ENCODE peak calls at places on chromosomes 7 and 10, in seven cellular contexts. X, N, T, W, F, C and R are unnamed samples.

GRCh38 chr10:1736180-1736971 is 949 bp downstream of the ADARB2 start:
- DNase-seq in W (no peak), T (no peak), X (no peak), N (no peak), F (peak; percentile 27), C (no peak), R (no peak)

GRCh38 chr7:19939746-19940145 is 166.3 kb upstream of the TMEM196 start:
- DNase-seq in W (peak; percentile 94), T (no peak), X (no peak), F (no peak), C (no peak), N (peak; percentile 80), R (no peak)

GRCh38 chr10:100245484-100246220 is 16.3 kb upstream of the CHUK start:
- DNase-seq in T (no peak), C (no peak), N (no peak), X (no peak), F (no peak), W (no peak), R (no peak)

GRCh38 chr7:130362251-130362650 is 17.6 kb downstream of the CPA5 start:
- DNase-seq in W (no peak), F (no peak), C (no peak), X (no peak), N (no peak), T (no peak), R (no peak)

GRCh38 chr10:73873843-73874215 is 526 bp downstream of the CAMK2G start:
- DNase-seq in T (no peak), C (no peak), X (no peak), F (no peak), N (no peak), W (no peak), R (no peak)

GRCh38 chr7:5574770-5575269 is 151.2 kb upstream of the TNRC18 start:
- DNase-seq in N (no peak), C (no peak), W (no peak), X (no peak), T (peak; percentile 74), F (peak; percentile 52), R (no peak)

GRCh38 chr10:15775513-15775912 is 55.8 kb upstream of the ITGA8 start:
- DNase-seq in W (peak; percentile 90), C (no peak), T (no peak), N (peak; percentile 80), X (no peak), F (no peak), R (no peak)

GRCh38 chr7:76333388-76334101 is 25.2 kb downstream of the YWHAG start:
- DNase-seq in N (no peak), W (no peak), C (no peak), X (no peak), F (peak; percentile 15), T (no peak), R (no peak)

GRCh38 chr7:116918744-116919143 is 34.6 kb upstream of the ST7 start:
- DNase-seq in W (no peak), N (no peak), F (no peak), X (no peak), T (no peak), C (no peak), R (no peak)

GRCh38 chr7:142362349-142362748 is 104.5 kb upstream of the PRSS58 start:
- DNase-seq in W (no peak), X (no peak), C (no peak), T (no peak), N (no peak), F (no peak), R (no peak)

GRCh38 chr7:30688718-30689221 is 6.5 kb upstream of the CRHR2 start:
- DNase-seq in X (no peak), W (no peak), C (no peak), N (no peak), F (peak; percentile 56), T (peak; percentile 55), R (no peak)

GRCh38 chr7:13077466-13077865 is 390.0 kb downstream of the ARL4A start:
- DNase-seq in N (peak; percentile 60), F (no peak), X (no peak), W (peak; percentile 86), T (no peak), C (no peak), R (no peak)

GRCh38 chr10:43899224-43899959 is 250.7 kb upstream of the ZNF32 start:
- DNase-seq in X (no peak), N (no peak), T (no peak), F (no peak), C (no peak), W (peak; percentile 35), R (no peak)

GRCh38 chr7:41451826-41452225 is 251.1 kb downstream of the INHBA start:
- DNase-seq in W (peak; percentile 71), T (no peak), C (no peak), X (no peak), F (no peak), N (peak; percentile 45), R (no peak)

GRCh38 chr7:47183896-47184629 is 397.8 kb downstream of the TNS3 start:
- DNase-seq in C (no peak), X (no peak), W (no peak), N (no peak), F (no peak), T (no peak), R (no peak)

GRCh38 chr7:148962823-148963582 is 65.3 kb downstream of the PDIA4 start:
- DNase-seq in T (peak; percentile 44), C (no peak), W (peak; percentile 61), X (no peak), N (peak; percentile 84), F (peak; percentile 44), R (peak; percentile 32)

GRCh38 chr7:5357951-5358350 is 65.7 kb downstream of the TNRC18 start:
- DNase-seq in N (no peak), C (no peak), T (no peak), W (no peak), X (no peak), F (no peak), R (peak; percentile 77)

GRCh38 chr7:519974-520458 is 370 bp upstream of the PDGFA start:
- DNase-seq in W (peak; percentile 62), X (no peak), T (peak; percentile 57), C (no peak), N (peak; percentile 63), F (peak; percentile 68), R (peak; percentile 81)

GRCh38 chr10:29841724-29842649 is 207.2 kb upstream of the SVIL start:
- DNase-seq in T (peak; percentile 33), F (peak; percentile 22), X (no peak), W (no peak), N (no peak), C (no peak), R (peak; percentile 90)

GRCh38 chr10:62754963-62755362 is 49.6 kb upstream of the ADO start:
- DNase-seq in N (no peak), X (no peak), C (no peak), W (no peak), T (no peak), F (no peak), R (no peak)

GRCh38 chr10:6507311-6507710 is 72.8 kb downstream of the PRKCQ start:
- DNase-seq in N (no peak), X (no peak), W (no peak), F (no peak), C (no peak), T (no peak), R (no peak)